ENCODE peak calls at places on chromosomes 3 and 15, in six cellular contexts. A is AG09309, X is ovary, Q is astrocyte of the spinal cord, N is lower leg skin, R is choroid plexus epithelial cell. U is an unnamed sample.

GRCh38 chr3:59245300-59245878 is 195.6 kb upstream of the CFAP20DC start:
- DNase-seq in A (no peak), X (no peak), Q (peak), N (no peak), R (no peak), U (no peak)

GRCh38 chr3:126522363-126522788 is 1.6 kb upstream of the CHST13 start:
- DNase-seq in A (no peak), X (peak), Q (peak), N (peak), R (peak), U (peak)

GRCh38 chr3:133573054-133573628 is 345 bp upstream of the CDV3 start:
- DNase-seq in A (peak), X (peak), Q (peak), N (peak), R (peak), U (peak)

GRCh38 chr3:128282392-128283196 is 129.3 kb downstream of the EEFSEC start:
- DNase-seq in A (no peak), X (peak), Q (peak), N (no peak), R (peak), U (no peak)

GRCh38 chr3:12993022-12993622 is 80.1 kb downstream of the IQSEC1 start:
- DNase-seq in A (no peak), X (no peak), Q (no peak), N (no peak), R (no peak), U (no peak)

GRCh38 chr3:57757642-57758297 is 1.7 kb downstream of the SLMAP start:
- DNase-seq in A (no peak), X (no peak), Q (peak), N (peak), R (peak), U (no peak)

GRCh38 chr3:8538223-8538622 is 36.6 kb downstream of the LMCD1 start:
- DNase-seq in A (no peak), X (no peak), Q (no peak), N (no peak), R (no peak), U (no peak)

GRCh38 chr3:31432897-31433678 is 99.6 kb upstream of the STT3B start:
- DNase-seq in A (no peak), X (no peak), Q (no peak), N (no peak), R (peak), U (no peak)

GRCh38 chr15:80695911-80696651 is 971 bp downstream of the ABHD17C start:
- DNase-seq in A (no peak), X (peak), Q (peak), N (no peak), R (no peak), U (no peak)

GRCh38 chr15:70412717-70413266 is 315.1 kb upstream of the TLE3 start:
- DNase-seq in A (no peak), X (no peak), Q (no peak), N (no peak), R (no peak), U (no peak)

GRCh38 chr3:29373016-29373690 is 92.3 kb downstream of the RBMS3 start:
- DNase-seq in A (no peak), X (no peak), Q (peak), N (no peak), R (peak), U (no peak)

GRCh38 chr3:155979746-155980145 is 109.3 kb downstream of the GMPS start:
- DNase-seq in A (no peak), X (no peak), Q (peak), N (no peak), R (peak), U (no peak)

GRCh38 chr15:51267714-51268105 is 70.7 kb downstream of the CYP19A1 start:
- DNase-seq in A (no peak), X (no peak), Q (no peak), N (no peak), R (peak), U (no peak)

GRCh38 chr3:17055374-17056276 is 170.9 kb downstream of the PLCL2 start:
- DNase-seq in A (peak), X (no peak), Q (peak), N (no peak), R (peak), U (no peak)

GRCh38 chr15:73866881-73867410 is 6.4 kb upstream of the TBC1D21 start:
- DNase-seq in A (no peak), X (no peak), Q (no peak), N (no peak), R (no peak), U (no peak)

GRCh38 chr3:24185738-24186384 is 240.8 kb downstream of the NR1D2 start:
- DNase-seq in A (peak), X (peak), Q (peak), N (no peak), R (peak), U (no peak)

GRCh38 chr15:98582900-98583554 is 65.3 kb upstream of the IGF1R start:
- DNase-seq in A (no peak), X (no peak), Q (no peak), N (no peak), R (no peak), U (no peak)

GRCh38 chr3:95215437-95215836 is 1152.6 kb downstream of the NSUN3 start:
- DNase-seq in A (no peak), X (no peak), Q (no peak), N (no peak), R (no peak), U (no peak)

GRCh38 chr15:62617741-62618140 is 424.8 kb upstream of the TPM1 start:
- DNase-seq in A (no peak), X (no peak), Q (no peak), N (no peak), R (no peak), U (no peak)

DNA sequence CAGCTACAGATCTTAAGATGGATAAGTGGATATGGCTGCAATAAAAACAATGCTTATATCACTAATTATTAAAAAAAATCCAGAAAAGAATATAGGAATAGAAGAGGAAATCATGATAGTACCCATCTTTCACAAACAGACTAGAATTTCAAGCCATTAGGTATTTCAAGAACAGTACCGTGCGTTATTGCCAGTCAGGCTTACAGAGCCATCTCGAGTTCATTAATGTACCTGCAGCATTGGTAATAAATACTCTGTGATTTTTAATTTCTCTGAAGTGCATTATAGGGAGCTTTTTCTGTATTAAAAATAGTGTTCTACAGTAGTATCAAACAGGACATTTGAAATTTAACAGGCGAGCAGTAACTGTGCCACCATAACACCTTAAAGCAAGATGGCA is 35.7 kb downstream of the ST3GAL6 start:
- DNase-seq in A (no peak), X (no peak), Q (no peak), N (no peak), R (no peak), U (no peak)
- TF ChIP-seq CTCF in A (no peak), X (no peak), Q (no peak), N (no peak), R (no peak), U (no peak)

DNA sequence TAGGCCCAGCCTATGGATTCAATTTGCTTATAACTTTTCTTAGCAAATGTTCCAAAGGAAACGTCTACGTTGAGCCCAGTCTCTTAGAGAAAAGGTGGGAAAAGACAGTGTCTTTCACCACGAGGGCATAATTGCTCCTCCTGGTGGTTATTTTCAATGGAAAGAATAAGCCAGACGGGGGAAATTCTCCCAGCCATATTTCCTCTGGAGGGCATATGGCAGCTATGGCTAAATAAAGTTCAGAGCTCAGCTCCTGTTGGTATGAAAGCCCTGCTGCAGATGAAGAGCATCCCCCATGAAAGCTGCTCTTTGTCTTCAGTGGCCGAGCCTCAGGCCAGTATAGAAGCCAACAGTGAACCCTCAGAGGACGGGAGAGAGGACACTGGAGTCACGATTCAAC is 297.9 kb downstream of the RYR3 start:
- DNase-seq in A (no peak), X (no peak), Q (no peak), N (no peak), R (peak), U (no peak)
- TF ChIP-seq CTCF in A (peak), X (no peak), Q (peak), N (no peak), R (peak), U (no peak)

DNA sequence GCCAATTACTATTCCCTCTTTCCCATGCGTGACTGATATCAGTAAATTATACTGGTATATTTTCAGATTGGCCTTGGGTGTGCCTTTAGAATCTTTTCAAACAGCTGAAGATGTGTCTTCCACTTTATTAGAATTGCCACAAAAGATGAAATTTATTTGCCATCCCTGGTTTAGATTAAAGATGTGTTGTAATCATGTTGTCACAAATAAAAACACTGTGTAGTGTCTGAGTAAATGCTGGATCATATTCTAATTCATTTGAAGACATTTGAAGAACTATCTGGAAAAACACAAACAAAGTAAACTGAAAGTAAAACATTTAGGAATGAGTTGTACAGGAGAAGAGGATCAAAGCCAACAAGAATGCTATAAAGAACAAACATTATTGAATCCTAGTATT is 339.7 kb upstream of the COL8A1 start:
- DNase-seq in A (no peak), X (no peak), Q (no peak), N (no peak), R (no peak), U (no peak)
- TF ChIP-seq CTCF in A (no peak), X (no peak), Q (no peak), N (no peak), R (no peak), U (no peak)

DNA sequence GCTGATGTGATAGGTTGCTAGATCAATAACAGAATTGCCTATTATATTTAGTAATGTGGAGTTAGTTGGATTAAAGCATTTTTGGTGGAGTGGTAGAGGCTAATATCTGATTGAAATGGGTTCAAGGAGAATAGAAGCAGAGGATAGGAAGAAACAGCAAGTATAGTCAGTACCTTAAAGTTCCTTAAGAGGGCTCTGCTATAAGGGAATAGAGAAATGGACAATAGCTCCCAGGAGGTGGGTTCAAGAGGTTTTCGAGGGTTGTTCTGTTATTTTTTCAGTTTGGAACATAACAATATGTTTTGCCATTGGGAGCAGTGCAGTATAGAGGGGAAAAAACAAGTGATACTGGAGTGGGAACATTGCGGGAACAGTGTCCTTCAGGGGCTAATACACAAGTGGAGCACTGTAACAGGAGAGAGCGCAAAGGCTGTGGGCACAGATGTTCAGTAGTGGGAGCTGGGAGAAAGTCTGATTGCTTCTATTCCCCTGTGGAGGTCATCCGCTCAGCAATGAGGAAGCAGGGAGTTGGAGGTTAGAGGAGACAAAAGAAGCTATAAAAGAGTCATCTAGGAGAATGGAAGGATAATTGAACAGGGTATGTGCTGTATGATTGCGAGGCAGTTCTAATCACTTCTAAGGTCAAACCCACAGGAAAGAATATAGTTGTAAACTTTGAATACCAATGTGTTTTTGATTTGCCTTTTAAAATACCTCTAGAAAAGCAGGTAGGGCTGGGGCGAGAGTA is 3.3 kb downstream of the MRPS11 start:
- DNase-seq in A (no peak), X (no peak), Q (no peak), N (no peak), R (no peak), U (no peak)
- TF ChIP-seq CTCF in A (no peak), X (no peak), Q (no peak), N (no peak), R (peak), U (no peak)

GRCh38 chr3:193702967-193703366 is 110.0 kb downstream of the OPA1 start:
- DNase-seq in A (peak), X (no peak), Q (peak), N (no peak), R (peak), U (no peak)

GRCh38 chr3:193704431-193704830 is 111.4 kb downstream of the OPA1 start:
- DNase-seq in A (no peak), X (no peak), Q (no peak), N (no peak), R (peak), U (no peak)

DNA sequence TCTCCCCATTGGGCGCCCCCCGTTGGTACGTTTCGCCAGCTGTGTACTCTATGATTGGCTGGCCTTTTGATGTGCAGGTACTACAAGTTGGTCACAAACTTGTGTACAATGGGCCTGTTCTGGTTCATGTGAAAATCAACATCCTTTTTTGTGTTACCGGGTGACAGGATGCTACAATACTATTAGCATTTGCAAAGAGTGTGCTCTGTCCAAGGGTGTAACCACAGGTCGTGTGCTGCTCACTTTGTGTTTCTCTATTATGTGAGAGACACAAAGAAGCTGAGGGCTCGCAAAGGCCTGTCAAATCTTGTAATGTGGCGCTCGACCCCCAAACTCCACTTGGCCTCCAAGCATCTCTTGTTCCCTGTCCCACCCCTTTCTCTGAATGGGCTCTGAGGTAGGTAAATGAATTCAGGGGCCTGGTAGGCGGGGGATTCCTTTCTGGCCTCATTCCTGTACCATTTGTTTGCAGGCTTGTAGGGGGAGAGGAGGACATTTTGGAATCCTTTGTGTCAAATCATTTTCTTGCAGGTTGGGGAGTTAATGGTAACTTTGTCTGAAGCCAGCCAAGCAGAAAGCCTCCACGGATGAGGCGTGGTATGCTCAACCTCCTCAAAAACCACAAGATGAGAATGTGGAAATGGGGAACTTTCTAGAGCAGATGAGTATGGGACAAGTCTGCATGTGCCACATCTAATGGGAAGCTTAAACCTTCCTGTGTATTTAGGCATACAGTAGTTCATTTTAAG is 109.1 kb downstream of the OPA1 start:
- DNase-seq in A (no peak), X (no peak), Q (peak), N (no peak), R (no peak), U (no peak)
- TF ChIP-seq CTCF in A (no peak), X (no peak), Q (no peak), N (no peak), R (no peak), U (no peak)

GRCh38 chr3:196868297-196868661 is 559 bp downstream of the SENP5 start:
- DNase-seq in A (no peak), X (no peak), Q (no peak), N (no peak), R (peak), U (no peak)
- TF ChIP-seq CTCF in A (no peak), X (no peak), Q (no peak), N (no peak), R (no peak), U (no peak)

GRCh38 chr3:115380883-115381572 is 233.9 kb upstream of the ZBTB20 start:
- DNase-seq in A (no peak), X (no peak), Q (no peak), N (no peak), R (no peak), U (no peak)
- TF ChIP-seq CTCF in A (no peak), X (no peak), Q (peak), N (no peak), R (peak), U (no peak)